ENCODE peak calls at places on chromosome 6, in six cellular contexts. T is iris pigment epithelial cell; B is T-cell; R is activated CD4-positive, alpha-beta T cell treated with anti-CD3 and anti-CD28 coated beads for 48 hours; Q is NCI-H446; F is stimulated activated CD8-positive, alpha-beta memory T cell treated with anti-CD3 and anti-CD28 coated beads, Interleukin-2, amount 100 ng/mL, for 1 hour. Z is an unnamed sample.

GRCh38 chr6:42532038-42532669 is 31.7 kb upstream of the UBR2 start:
- DNase-seq in Q (peak; percentile 71), T (peak; percentile 68), R (peak; percentile 21), F (no peak), B (peak; percentile 16), Z (no peak)

GRCh38 chr6:78835817-78836216 is 31.5 kb upstream of the IRAK1BP1 start:
- DNase-seq in Q (peak; percentile 3), F (no peak), T (no peak), R (no peak), B (no peak), Z (no peak)

GRCh38 chr6:122360809-122361208 is 38.6 kb upstream of the HSF2 start:
- DNase-seq in T (no peak), B (no peak), R (no peak), F (no peak), Q (no peak), Z (no peak)

GRCh38 chr6:76792394-76792793 is 670.9 kb downstream of the HTR1B start:
- DNase-seq in Q (no peak), B (no peak), T (peak; percentile 84), F (no peak), R (no peak), Z (no peak)

GRCh38 chr6:7446644-7447325 is 57.2 kb downstream of the RIOK1 start:
- DNase-seq in Q (no peak), T (no peak), R (no peak), F (no peak), B (no peak), Z (no peak)

GRCh38 chr6:117227245-117227962 is 38.0 kb upstream of the VGLL2 start:
- DNase-seq in B (no peak), T (no peak), R (no peak), Q (no peak), F (no peak), Z (no peak)

GRCh38 chr6:22467645-22468044 is 101.7 kb upstream of the HDGFL1 start:
- DNase-seq in F (no peak), R (no peak), T (no peak), B (no peak), Q (peak; percentile 92), Z (no peak)

GRCh38 chr6:62371395-62371794 is 85.4 kb upstream of the KHDRBS2 start:
- DNase-seq in R (no peak), B (no peak), F (no peak), Q (no peak), T (no peak), Z (no peak)

GRCh38 chr6:131476362-131476761 is 96.7 kb upstream of the ARG1 start:
- DNase-seq in R (no peak), F (no peak), B (no peak), Q (no peak), T (no peak), Z (no peak)

GRCh38 chr6:81774542-81774941 is 22.1 kb upstream of the TENT5A start:
- DNase-seq in B (no peak), T (no peak), F (no peak), Q (no peak), R (no peak), Z (no peak)

GRCh38 chr6:164097557-164098398 is 683.3 kb downstream of the QKI start:
- DNase-seq in F (no peak), B (no peak), T (peak; percentile 44), R (no peak), Q (no peak), Z (no peak)

GRCh38 chr6:446418-447366 is 55.1 kb downstream of the IRF4 start:
- DNase-seq in R (peak; percentile 95), B (peak; percentile 65), F (peak; percentile 77), T (no peak), Q (no peak), Z (peak; percentile 64)

Z was measured in T-helper 9 cell.